ENCODE peak calls at places on chromosome 4, in nine cellular contexts. D, P, S, L, H, K, C, G and W are unnamed samples.

GRCh38 chr4:161573836-161574235 is 590.0 kb downstream of the FSTL5 start:
- DNase-seq in L (no peak), H (no peak), C (no peak), P (no peak), S (no peak), G (no peak), K (no peak), D (no peak), W (no peak)

GRCh38 chr4:1410491-1411325 is 4.5 kb upstream of the NKX1-1 start:
- DNase-seq in G (peak; percentile 38), S (peak; percentile 94), H (no peak), C (no peak), L (no peak), K (no peak), P (peak; percentile 29), D (peak; percentile 67), W (peak; percentile 26)

GRCh38 chr4:70721747-70722146 is at the start of gene RUFY3:
- DNase-seq in D (peak; percentile 68), S (no peak), K (peak; percentile 48), C (no peak), H (no peak), L (no peak), P (no peak), G (no peak), W (no peak)

GRCh38 chr4:986949-987688 is at the start of gene IDUA:
- DNase-seq in H (peak; percentile 85), C (peak; percentile 25), S (peak; percentile 93), L (peak; percentile 72), D (peak; percentile 85), P (peak; percentile 84), K (peak; percentile 82), G (peak; percentile 90), W (peak; percentile 89)

GRCh38 chr4:153485860-153486259 is 19.7 kb downstream of the TMEM131L start:
- DNase-seq in L (no peak), S (no peak), K (no peak), D (no peak), G (no peak), C (no peak), P (no peak), H (no peak), W (no peak)

GRCh38 chr4:21845663-21846062 is 102.9 kb downstream of the KCNIP4 start:
- DNase-seq in H (no peak), L (no peak), C (no peak), S (no peak), K (no peak), D (no peak), G (no peak), P (no peak), W (no peak)

GRCh38 chr4:54877006-54877405 is 219.2 kb downstream of the KIT start:
- DNase-seq in G (no peak), K (no peak), H (no peak), L (no peak), S (no peak), D (no peak), C (no peak), P (peak; percentile 22), W (no peak)

GRCh38 chr4:101689220-101689619 is 101.3 kb upstream of the BANK1 start:
- DNase-seq in G (no peak), H (no peak), D (no peak), P (no peak), C (no peak), K (no peak), S (no peak), L (no peak), W (no peak)

GRCh38 chr4:77110707-77111106 is 34.9 kb upstream of the CCNI start:
- DNase-seq in P (peak; percentile 14), D (no peak), S (no peak), C (no peak), K (no peak), H (no peak), L (no peak), G (no peak), W (no peak)

GRCh38 chr4:932713-933070 is 432 bp downstream of the TMEM175 start:
- DNase-seq in K (no peak), G (no peak), S (no peak), D (peak; percentile 26), C (no peak), H (no peak), L (no peak), P (no peak), W (no peak)

GRCh38 chr4:76538296-76538695 is 103.3 kb downstream of the SHROOM3 start:
- DNase-seq in K (no peak), G (no peak), H (no peak), S (no peak), D (no peak), L (no peak), P (no peak), C (no peak), W (no peak)

DNA sequence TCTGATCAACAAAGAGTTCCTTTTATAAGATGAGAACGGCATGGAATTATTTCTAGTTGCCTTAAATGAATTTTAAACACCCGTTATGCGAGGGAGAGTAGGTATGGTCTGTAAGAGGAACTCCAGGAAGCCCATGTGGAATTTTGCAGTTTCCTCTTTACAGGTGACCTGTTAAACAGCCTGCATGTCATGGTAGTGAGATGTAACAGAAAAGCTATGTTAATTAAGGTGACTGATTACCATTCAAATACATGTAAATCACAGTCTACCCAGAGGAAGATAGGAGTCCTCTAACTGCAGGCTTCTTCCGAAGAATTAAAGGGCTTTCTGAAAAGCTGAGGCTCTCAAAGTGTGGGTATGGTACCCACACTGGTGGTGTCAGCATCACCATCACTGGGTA is 163.6 kb downstream of the CBR4 start:
- DNase-seq in P (no peak), D (no peak), L (no peak), K (no peak), S (no peak), G (no peak), H (no peak), C (no peak), W (no peak)
- H3K4me1 ChIP-seq in P (peaks cover 65% of the 10 kb centered on the region), D (peaks cover 16% of the 10 kb centered on the region), L (no peaks in the 10 kb centered on the region), K (peaks cover 3% of the 10 kb centered on the region), S (peaks cover 33% of the 10 kb centered on the region), G (no peaks in the 10 kb centered on the region), H (peaks cover 41% of the 10 kb centered on the region), C (peaks cover 90% of the 10 kb centered on the region), W (no peaks in the 10 kb centered on the region)

GRCh38 chr4:80305466-80305865 is 30.1 kb upstream of the CFAP299 start:
- DNase-seq in D (no peak), L (no peak), G (no peak), P (peak; percentile 51), K (no peak), C (no peak), S (no peak), H (no peak), W (no peak)

GRCh38 chr4:80306255-80306654 is 29.3 kb upstream of the CFAP299 start:
- DNase-seq in D (no peak), L (no peak), S (no peak), P (peak; percentile 43), C (no peak), G (no peak), K (no peak), H (no peak), W (no peak)

GRCh38 chr4:80307183-80307735 is 28.3 kb upstream of the CFAP299 start:
- DNase-seq in S (peak; percentile 43), P (peak; percentile 21), H (no peak), K (no peak), C (no peak), L (no peak), D (no peak), G (no peak), W (no peak)

GRCh38 chr4:80301884-80302283 is 33.6 kb upstream of the CFAP299 start:
- DNase-seq in H (no peak), P (no peak), S (no peak), L (no peak), K (no peak), D (no peak), C (no peak), G (no peak), W (no peak)

GRCh38 chr4:80302616-80303223 is 32.8 kb upstream of the CFAP299 start:
- DNase-seq in G (no peak), L (no peak), P (no peak), D (no peak), C (no peak), S (no peak), K (no peak), H (no peak), W (no peak)
- H3K27ac ChIP-seq in G (no peak overlapping the region), L (no peak overlapping the region), P (no peak overlapping the region), D (no peak overlapping the region), C (no peak overlapping the region), S (no peak overlapping the region), K (no peak overlapping the region), H (no peak overlapping the region), W (no peak overlapping the region)

DNA sequence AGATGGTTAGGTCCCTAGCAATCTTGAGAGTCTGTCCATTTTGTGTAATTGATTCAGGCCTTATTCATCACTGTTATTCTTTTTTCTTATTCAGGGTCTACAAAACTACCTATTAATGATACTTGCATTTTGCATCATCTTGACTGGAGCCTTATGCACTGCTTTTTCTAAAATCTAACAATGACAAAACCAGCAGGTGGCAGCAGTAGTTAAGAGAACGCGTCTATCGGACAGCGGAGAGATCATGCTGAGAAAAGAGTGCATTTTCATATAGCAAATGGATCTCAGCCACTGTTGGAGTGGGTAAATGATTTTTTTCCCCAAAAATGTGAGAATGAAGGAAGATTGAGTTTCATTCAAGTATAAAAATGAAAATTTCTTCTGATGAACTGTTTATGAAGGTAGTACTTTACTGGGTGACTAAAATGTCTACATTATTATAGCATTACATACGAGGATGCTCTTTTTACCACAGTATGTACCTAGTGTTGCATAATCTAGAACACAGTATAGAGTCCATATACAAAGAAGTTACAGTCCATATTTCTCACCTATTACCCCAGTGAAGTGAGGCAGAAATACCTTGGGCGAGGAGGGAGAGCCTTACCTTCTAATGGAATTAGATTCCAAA is 43.2 kb downstream of the TMEM144 start:
- DNase-seq in D (peak; percentile 69), L (no peak), P (peak; percentile 43), G (peak; percentile 65), H (no peak), C (no peak), S (peak; percentile 67), K (peak; percentile 43), W (peak; percentile 49)
- H3K4me3 ChIP-seq in D (no peak overlapping the region), L (no peak overlapping the region), P (no peak overlapping the region), G (no peak overlapping the region), H (no peak overlapping the region), C (no peak overlapping the region), S (no peak overlapping the region), K (no peak overlapping the region), W (no peak overlapping the region)

GRCh38 chr4:8236141-8236919 is 33.2 kb upstream of the HTRA3 start:
- DNase-seq in P (no peak), G (peak; percentile 22), H (no peak), L (no peak), D (no peak), C (no peak), K (no peak), S (no peak), W (no peak)

GRCh38 chr4:8237256-8237989 is 32.1 kb upstream of the HTRA3 start:
- DNase-seq in C (no peak), K (no peak), D (no peak), L (no peak), P (no peak), S (no peak), H (no peak), G (no peak), W (no peak)

GRCh38 chr4:8238061-8238511 is 31.5 kb upstream of the HTRA3 start:
- DNase-seq in C (no peak), H (no peak), L (no peak), K (no peak), P (peak; percentile 51), G (peak; percentile 64), D (no peak), S (no peak), W (no peak)

GRCh38 chr4:8235686-8236085 is 33.9 kb upstream of the HTRA3 start:
- DNase-seq in L (no peak), K (no peak), D (no peak), C (no peak), H (no peak), S (no peak), G (no peak), P (no peak), W (no peak)

GRCh38 chr4:8236920-8237195 is 32.7 kb upstream of the HTRA3 start:
- DNase-seq in H (no peak), C (no peak), K (no peak), D (no peak), G (no peak), P (no peak), S (no peak), L (no peak), W (no peak)
- H3K4me1 ChIP-seq in H (no peaks in the 10 kb centered on the region), C (peaks cover 13% of the 10 kb centered on the region), K (no peaks in the 10 kb centered on the region), D (no peaks in the 10 kb centered on the region), G (peaks cover 10% of the 10 kb centered on the region), P (no peaks in the 10 kb centered on the region), S (no peaks in the 10 kb centered on the region), L (peaks cover under 1% of the 10 kb centered on the region), W (peaks cover 3% of the 10 kb centered on the region)